ENCODE peak calls at places on chromosomes 16 and 17, in five cellular contexts. B, E, W, A and P are unnamed samples.
A peak's percentile ranks its signal among the peaks of the same experiment; 100 is the strongest.

GRCh38 chr17:652310-652709 is 62.3 kb downstream of the VPS53 start:
- DNase-seq in B (no peak), E (peak; percentile 45), W (no peak), A (no peak), P (no peak)

GRCh38 chr16:79466111-79466510 is 134.4 kb downstream of the MAF start:
- DNase-seq in B (no peak), E (no peak), W (no peak), A (no peak), P (no peak)

GRCh38 chr16:6682142-6682811 is 650.4 kb upstream of the RBFOX1 start:
- DNase-seq in B (no peak), E (no peak), W (peak; percentile 32), A (peak; percentile 6), P (peak; percentile 31)

GRCh38 chr16:77905356-77905920 is 116.9 kb upstream of the CLEC3A start:
- DNase-seq in B (no peak), E (no peak), W (no peak), A (no peak), P (no peak)

GRCh38 chr16:82769845-82770244 is 143.1 kb downstream of the CDH13 start:
- DNase-seq in B (no peak), E (no peak), W (no peak), A (no peak), P (no peak)

GRCh38 chr16:73066927-73067670 is 19.2 kb upstream of the ZFHX3 start:
- DNase-seq in B (peak; percentile 72), E (peak; percentile 67), W (no peak), A (no peak), P (no peak)

GRCh38 chr16:66905633-66906539 is 12.8 kb downstream of the CDH16 start:
- DNase-seq in B (no peak), E (no peak), W (peak; percentile 55), A (no peak), P (peak; percentile 75)

GRCh38 chr17:67421869-67422273 is 44.8 kb downstream of the PITPNC1 start:
- DNase-seq in B (peak; percentile 81), E (peak; percentile 36), W (no peak), A (peak; percentile 100), P (peak; percentile 66)

GRCh38 chr16:19071811-19072777 is 4.7 kb downstream of the COQ7 start:
- DNase-seq in B (peak; percentile 71), E (peak; percentile 55), W (peak; percentile 81), A (peak; percentile 69), P (peak; percentile 89)

GRCh38 chr17:80800775-80801391 is 190.8 kb upstream of the CHMP6 start:
- DNase-seq in B (no peak), E (no peak), W (no peak), A (no peak), P (no peak)

GRCh38 chr17:8173871-8174322 is 2.3 kb downstream of the TMEM107 start:
- DNase-seq in B (no peak), E (no peak), W (no peak), A (no peak), P (no peak)

GRCh38 chr17:80945736-80946135 is 45.9 kb upstream of the CHMP6 start:
- DNase-seq in B (no peak), E (no peak), W (peak; percentile 8), A (no peak), P (no peak)

GRCh38 chr17:41308251-41308917 is 725 bp downstream of the KRTAP16-1 start:
- DNase-seq in B (no peak), E (no peak), W (no peak), A (no peak), P (no peak)

GRCh38 chr16:90015586-90016338 is 3.5 kb downstream of the DBNDD1 start:
- DNase-seq in B (no peak), E (no peak), W (no peak), A (no peak), P (no peak)

GRCh38 chr17:27244481-27245223 is 49.3 kb upstream of the WSB1 start:
- DNase-seq in B (peak; percentile 81), E (peak; percentile 99), W (peak; percentile 55), A (peak; percentile 68), P (peak; percentile 48)

GRCh38 chr17:21674242-21674731 is 18.0 kb upstream of the KCNJ18 start:
- DNase-seq in B (no peak), E (no peak), W (no peak), A (no peak), P (no peak)

GRCh38 chr17:3690094-3690715 is 5.8 kb downstream of the P2RX5 start:
- DNase-seq in B (no peak), E (no peak), W (no peak), A (no peak), P (no peak)

GRCh38 chr17:75370288-75370687 is 35.2 kb downstream of the GRB2 start:
- DNase-seq in B (no peak), E (no peak), W (no peak), A (no peak), P (no peak)

GRCh38 chr16:66603537-66604375 is 748 bp upstream of the CMTM3 start:
- DNase-seq in B (peak; percentile 41), E (peak; percentile 68), W (peak; percentile 74), A (no peak), P (peak; percentile 23)

GRCh38 chr17:3893003-3893719 is at the start of gene CAMKK1:
- DNase-seq in B (peak; percentile 60), E (peak; percentile 87), W (peak; percentile 86), A (peak; percentile 85), P (peak; percentile 83)

GRCh38 chr17:12421646-12422306 is 243.9 kb upstream of the MYOCD start:
- DNase-seq in B (no peak), E (no peak), W (no peak), A (no peak), P (no peak)

GRCh38 chr17:82917656-82918345 is 78.0 kb upstream of the ZNF750 start:
- DNase-seq in B (peak; percentile 33), E (peak; percentile 52), W (peak; percentile 62), A (peak; percentile 17), P (peak; percentile 12)

GRCh38 chr17:53227514-53227913 is 595.2 kb upstream of the KIF2B start:
- DNase-seq in B (no peak), E (no peak), W (no peak), A (no peak), P (no peak)

GRCh38 chr16:88739139-88739974 is 33.1 kb downstream of the CTU2 start:
- DNase-seq in B (no peak), E (no peak), W (no peak), A (no peak), P (no peak)

GRCh38 chr17:77959216-77959925 is 868 bp downstream of the TNRC6C start:
- DNase-seq in B (peak; percentile 8), E (peak; percentile 17), W (no peak), A (no peak), P (peak; percentile 2)

GRCh38 chr17:76527430-76528111 is 9.9 kb downstream of the CYGB start:
- DNase-seq in B (peak; percentile 63), E (peak; percentile 95), W (peak; percentile 64), A (peak; percentile 85), P (peak; percentile 55)

GRCh38 chr16:2874032-2874431 is 9.0 kb upstream of the FLYWCH2 start:
- DNase-seq in B (no peak), E (no peak), W (no peak), A (no peak), P (no peak)

GRCh38 chr17:7281953-7282751 is 634 bp downstream of the SLC2A4 start:
- DNase-seq in B (no peak), E (no peak), W (peak; percentile 41), A (no peak), P (no peak)

GRCh38 chr17:41771389-41772206 is 14.9 kb downstream of the JUP start:
- DNase-seq in B (no peak), E (no peak), W (no peak), A (no peak), P (peak; percentile 62)

DNA sequence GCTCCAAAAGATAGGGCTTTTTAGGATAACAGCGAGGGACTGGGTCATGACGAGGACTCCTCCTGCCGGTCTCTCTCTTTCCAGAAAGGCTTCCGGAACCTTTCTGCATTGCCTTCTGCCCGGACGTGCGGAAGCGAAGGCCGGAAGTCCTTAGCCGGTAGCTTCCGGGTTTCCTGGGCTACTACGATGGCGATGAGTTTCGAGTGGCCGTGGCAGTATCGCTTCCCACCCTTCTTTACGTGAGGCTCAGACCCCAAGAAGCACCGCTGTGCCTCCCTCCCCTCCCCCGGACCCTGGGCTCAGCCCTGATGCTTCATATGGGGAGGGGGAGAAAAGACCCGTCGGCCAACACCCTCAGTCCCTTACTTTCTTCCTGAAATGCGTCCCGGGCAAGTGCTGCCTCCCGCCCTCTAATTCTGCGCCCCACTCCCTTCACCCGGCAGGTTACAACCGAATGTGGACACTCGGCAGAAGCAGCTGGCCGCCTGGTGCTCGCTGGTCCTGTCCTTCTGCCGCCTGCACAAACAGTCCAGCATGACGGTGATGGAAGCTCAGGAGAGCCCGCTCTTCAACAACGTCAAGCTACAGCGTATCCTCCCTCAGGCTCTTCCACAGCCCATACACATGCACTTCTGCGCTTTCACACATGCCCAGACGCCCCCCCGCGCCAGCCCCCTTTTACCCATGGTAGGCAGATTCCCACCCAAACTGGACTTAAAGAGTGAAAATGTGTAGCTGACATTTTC is at the start of gene VPS25:
- DNase-seq in B (peak; percentile 68), E (peak; percentile 89), W (peak; percentile 77), A (peak; percentile 83), P (peak; percentile 88)
- TF ChIP-seq CTCF in B (peak; percentile 39), E (peak; percentile 24), W (no peak), A (no peak), P (no peak)

GRCh38 chr16:7689234-7689633 is 356.6 kb downstream of the RBFOX1 start:
- DNase-seq in B (no peak), E (no peak), W (peak; percentile 19), A (no peak), P (no peak)
- TF ChIP-seq CTCF in B (no peak), E (no peak), W (no peak), A (no peak), P (no peak)

DNA sequence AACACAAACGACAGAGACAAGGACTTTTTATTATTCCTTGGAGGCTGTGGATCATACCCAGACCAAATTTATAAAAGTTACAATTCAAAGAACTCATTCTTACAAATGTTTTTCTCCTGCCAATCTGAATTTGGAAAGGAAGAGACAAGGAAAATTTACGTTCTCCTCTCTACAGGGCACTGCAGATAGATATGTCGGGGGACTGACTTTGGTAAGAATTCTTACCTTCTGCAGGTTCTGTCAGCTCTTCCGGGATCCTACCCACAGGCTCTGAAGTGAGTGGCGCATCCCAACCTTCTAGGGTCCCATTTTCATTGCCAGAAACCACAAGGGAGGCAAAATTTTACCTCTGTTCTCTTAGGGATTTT is 2.2 kb upstream of the SLFN12L start:
- DNase-seq in B (no peak), E (no peak), W (no peak), A (no peak), P (no peak)
- TF ChIP-seq CTCF in B (no peak), E (no peak), W (no peak), A (no peak), P (peak; percentile 19)

GRCh38 chr17:58541249-58541648 is 26.8 kb upstream of the MTMR4 start:
- DNase-seq in B (no peak), E (no peak), W (peak; percentile 42), A (peak; percentile 40), P (no peak)
- TF ChIP-seq CTCF in B (peak; percentile 63), E (peak; percentile 48), W (peak; percentile 46), A (peak; percentile 56), P (no peak)

DNA sequence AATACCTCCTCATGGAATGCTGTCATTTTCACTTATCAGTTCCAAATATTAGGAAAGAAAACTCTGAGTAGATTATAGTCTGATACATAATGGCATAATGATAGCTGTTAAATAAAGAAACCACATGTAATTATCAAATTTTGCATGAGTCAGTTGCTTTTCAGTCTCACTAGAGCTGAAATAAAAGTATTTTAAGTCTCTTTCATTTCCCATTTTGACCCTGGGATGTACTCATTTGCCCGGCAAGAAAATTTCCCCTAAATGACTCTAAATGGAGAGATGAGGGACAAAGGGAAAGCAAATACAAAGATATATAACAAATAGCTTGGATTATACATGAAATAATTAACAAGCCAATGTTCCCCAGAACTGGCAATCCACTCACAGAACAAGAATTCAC is 47.9 kb upstream of the CPHXL start:
- DNase-seq in B (no peak), E (no peak), W (no peak), A (no peak), P (no peak)
- TF ChIP-seq CTCF in B (no peak), E (no peak), W (no peak), A (no peak), P (no peak)

GRCh38 chr17:9179602-9180001 is 158.3 kb downstream of the NTN1 start:
- DNase-seq in B (no peak), E (no peak), W (peak; percentile 36), A (no peak), P (no peak)
- TF ChIP-seq CTCF in B (no peak), E (no peak), W (no peak), A (no peak), P (no peak)